ENCODE peak calls at places on chromosomes 7 and 10, in seven cellular contexts. F is PC-3, C is right atrium auricular region, R is colonic mucosa, G is AG04450, J is pancreas, V is upper lobe of right lung. K is an unnamed sample.

GRCh38 chr7:81625311-81625651 is 144.6 kb downstream of the HGF start:
- DNase-seq in F (no peak), J (no peak), R (no peak), G (no peak), V (no peak), C (no peak), K (no peak)

GRCh38 chr7:896346-897075 is 20.2 kb downstream of the GET4 start:
- DNase-seq in F (no peak), V (no peak), G (no peak), R (no peak), J (no peak), C (no peak), K (no peak)

GRCh38 chr7:12434012-12434642 is 30.5 kb upstream of the VWDE start:
- DNase-seq in G (no peak), J (no peak), R (no peak), V (no peak), C (no peak), F (peak), K (no peak)

GRCh38 chr7:145774777-145775176 is 341.8 kb upstream of the CNTNAP2 start:
- DNase-seq in G (no peak), J (no peak), F (no peak), C (no peak), R (no peak), V (no peak), K (no peak)

GRCh38 chr7:115043605-115044004 is 121.7 kb downstream of the MDFIC start:
- DNase-seq in G (no peak), C (no peak), R (no peak), J (no peak), V (no peak), F (no peak), K (no peak)

GRCh38 chr7:107210400-107210799 is 41.6 kb downstream of the HBP1 start:
- DNase-seq in C (no peak), G (no peak), V (no peak), R (no peak), F (no peak), J (no peak), K (no peak)

GRCh38 chr10:101941871-101942270 is 98.3 kb upstream of the KCNIP2 start:
- DNase-seq in R (no peak), J (no peak), G (no peak), V (no peak), C (no peak), F (peak), K (no peak)

GRCh38 chr10:70125918-70126590 is 6.6 kb downstream of the AIFM2 start:
- DNase-seq in F (no peak), V (no peak), C (no peak), R (no peak), J (no peak), G (no peak), K (no peak)

GRCh38 chr7:157113607-157114006 is 25.1 kb upstream of the UBE3C start:
- DNase-seq in J (no peak), C (no peak), F (no peak), V (no peak), G (no peak), R (no peak), K (peak)

GRCh38 chr10:84845628-84846261 is 517.4 kb downstream of the CCSER2 start:
- DNase-seq in V (no peak), G (no peak), J (peak), R (no peak), C (no peak), F (peak), K (peak)

GRCh38 chr10:71478966-71479365 is 82.2 kb downstream of the CDH23 start:
- DNase-seq in V (no peak), F (no peak), G (no peak), C (no peak), R (no peak), J (no peak), K (no peak)

GRCh38 chr7:139562972-139563565 is 39.6 kb downstream of the CLEC2L start:
- DNase-seq in F (no peak), J (no peak), G (no peak), C (no peak), R (no peak), V (peak), K (no peak)

GRCh38 chr10:79244068-79244442 is 103.2 kb upstream of the PPIF start:
- DNase-seq in R (no peak), V (peak), C (no peak), J (no peak), F (no peak), G (no peak), K (peak)

GRCh38 chr10:124946945-124947344 is 5.0 kb downstream of the ZRANB1 start:
- DNase-seq in R (no peak), V (no peak), C (no peak), J (no peak), F (no peak), G (no peak), K (peak)

GRCh38 chr7:74372511-74373111 is 81.1 kb upstream of the GTF2IRD1 start:
- DNase-seq in C (no peak), G (no peak), V (no peak), J (no peak), F (no peak), R (no peak), K (no peak)

GRCh38 chr10:47366056-47366631 is 17.9 kb downstream of the ZNF488 start:
- DNase-seq in F (no peak), V (peak), R (no peak), C (no peak), J (no peak), G (no peak), K (no peak)

GRCh38 chr7:16422100-16422430 is 727 bp upstream of the CRPPA start:
- DNase-seq in F (no peak), V (no peak), R (no peak), C (no peak), G (no peak), J (no peak), K (no peak)

GRCh38 chr7:31716355-31716754 is 29.3 kb downstream of the PPP1R17 start:
- DNase-seq in R (no peak), V (no peak), G (no peak), C (no peak), J (no peak), F (no peak), K (no peak)

GRCh38 chr7:11539853-11540252 is 292.1 kb downstream of the THSD7A start:
- DNase-seq in G (no peak), V (no peak), J (no peak), C (no peak), R (no peak), F (no peak), K (no peak)

GRCh38 chr7:86645174-86645566 is 1.5 kb downstream of the GRM3 start:
- DNase-seq in R (no peak), G (no peak), C (no peak), F (no peak), V (no peak), J (no peak), K (no peak)
- H3K4me3 ChIP-seq in R (no peak), G (no peak), C (peak), F (no peak), V (no peak), J (no peak), K (no peak)

GRCh38 chr7:130486114-130486962 is 5.5 kb upstream of the MEST start:
- DNase-seq in G (no peak), C (no peak), R (peak), J (peak), F (peak), V (peak), K (peak)
- TF ChIP-seq CTCF in G (peak), C (peak), R (peak), J (peak), F (peak), V (peak), K (peak)

DNA sequence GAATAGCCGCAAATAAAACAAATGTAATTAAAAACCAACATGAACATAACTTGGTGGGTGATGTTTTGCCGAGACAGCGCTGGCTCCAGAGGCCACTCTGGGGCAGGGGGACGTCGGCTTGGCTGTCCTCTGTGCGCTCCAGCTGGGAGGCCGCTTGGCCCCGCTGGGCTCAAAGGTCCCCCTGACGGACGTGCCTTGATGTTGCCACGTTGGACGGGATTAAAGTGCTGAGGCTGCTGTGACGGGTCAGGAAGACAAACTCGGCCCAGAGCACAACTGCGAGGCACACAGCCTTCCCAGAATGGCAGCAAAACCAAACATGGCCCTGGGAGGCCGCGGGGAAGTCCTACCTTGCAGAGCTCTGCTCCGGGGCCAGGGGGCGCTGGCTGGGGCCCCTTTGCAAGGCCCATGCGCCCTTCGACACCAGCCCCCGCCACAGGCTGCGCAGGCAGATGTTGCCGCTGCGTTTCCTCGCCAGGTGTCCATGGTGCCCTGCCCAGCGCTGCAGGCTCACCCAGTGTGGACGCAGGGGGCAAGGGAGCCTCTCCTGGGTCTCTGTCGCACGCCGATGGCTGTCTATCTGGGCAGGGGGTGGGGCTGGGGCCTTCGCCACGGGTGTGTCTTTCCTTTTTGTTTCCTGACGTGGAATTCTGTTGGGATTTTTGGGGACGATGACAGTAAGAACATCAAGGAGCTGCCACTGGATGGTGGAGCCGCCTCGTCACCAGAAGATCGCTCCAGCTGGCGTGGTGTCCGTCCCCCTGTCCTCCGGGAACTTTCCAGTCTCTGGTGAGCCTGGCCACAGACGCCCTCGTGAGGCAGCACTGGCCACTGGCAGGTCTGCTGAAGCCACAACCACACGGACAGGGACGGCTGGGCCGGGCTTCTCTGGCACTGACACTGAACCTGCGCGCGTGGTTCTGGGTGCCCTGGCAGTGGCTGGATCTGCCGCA is 99.6 kb upstream of the DIP2C start:
- DNase-seq in J (peak), R (peak), G (peak), V (peak), C (peak), F (peak), K (no peak)
- H3K4me3 ChIP-seq in J (no peak), R (peak), G (peak), V (peak), C (peak), F (peak), K (no peak)

GRCh38 chr7:126791306-126791705 is 461.4 kb downstream of the GRM8 start:
- DNase-seq in J (no peak), V (no peak), R (no peak), G (no peak), C (no peak), F (peak), K (no peak)

GRCh38 chr7:126792501-126792900 is 460.2 kb downstream of the GRM8 start:
- DNase-seq in R (no peak), J (no peak), V (no peak), G (no peak), F (no peak), C (no peak), K (no peak)

GRCh38 chr7:126790763-126791162 is 462.0 kb downstream of the GRM8 start:
- DNase-seq in F (no peak), V (no peak), G (no peak), R (no peak), J (no peak), C (no peak), K (no peak)
- TF ChIP-seq CTCF in F (peak), V (no peak), G (no peak), R (no peak), J (no peak), C (no peak), K (peak)

DNA sequence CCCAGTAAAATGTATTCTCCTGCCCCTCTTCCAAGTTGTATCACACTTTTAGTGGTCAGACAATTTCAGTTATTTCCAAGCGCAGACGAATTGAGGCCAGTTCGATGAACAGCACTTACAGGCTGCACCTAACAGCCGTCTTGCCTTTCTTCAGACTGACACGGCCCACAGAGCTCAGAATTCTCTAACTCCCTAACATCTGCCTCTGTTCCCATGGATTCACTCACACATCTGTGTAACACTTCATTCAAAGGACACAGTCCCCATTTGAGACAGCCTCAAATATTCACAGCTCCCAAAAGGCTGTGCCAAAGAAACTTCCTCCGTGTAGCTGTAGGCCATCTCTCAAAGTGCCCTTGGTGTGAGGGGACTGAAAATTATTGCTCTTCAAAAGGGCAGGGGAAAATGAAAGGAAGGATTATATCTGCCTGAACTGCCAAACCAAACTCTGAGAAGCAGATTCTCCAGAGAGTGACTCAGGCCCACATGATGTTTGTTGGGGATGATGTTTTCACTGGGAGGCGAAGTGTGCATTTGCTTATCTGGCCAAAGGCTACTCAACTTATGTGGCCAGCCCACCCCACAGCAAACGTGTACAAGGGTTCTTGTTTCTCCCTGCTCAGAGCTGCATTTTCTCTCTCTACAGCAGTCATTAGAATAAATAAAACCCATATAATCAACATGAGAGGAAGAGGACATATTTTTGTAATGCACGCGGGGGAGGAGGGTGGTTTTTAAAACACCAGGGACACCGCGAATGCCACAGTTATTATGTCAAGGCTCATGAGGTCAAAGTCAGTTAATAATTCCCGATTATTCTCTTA is 302.4 kb upstream of the NFE2L3 start:
- DNase-seq in J (no peak), R (no peak), G (peak), V (no peak), C (peak), F (peak), K (no peak)
- H3K4me3 ChIP-seq in J (no peak), R (no peak), G (peak), V (no peak), C (no peak), F (no peak), K (no peak)

GRCh38 chr10:28664369-28664740 is 13.0 kb upstream of the BAMBI start:
- DNase-seq in F (no peak), R (no peak), C (no peak), V (no peak), G (peak), J (no peak), K (no peak)

GRCh38 chr10:28661035-28661434 is 16.3 kb upstream of the BAMBI start:
- DNase-seq in R (no peak), G (peak), F (peak), C (no peak), V (no peak), J (no peak), K (no peak)

GRCh38 chr10:28668363-28669226 is 8.7 kb upstream of the BAMBI start:
- DNase-seq in C (no peak), R (peak), G (no peak), V (peak), F (no peak), J (peak), K (peak)

GRCh38 chr10:28666751-28667467 is 10.4 kb upstream of the BAMBI start:
- DNase-seq in C (no peak), R (no peak), V (no peak), F (peak), J (no peak), G (no peak), K (no peak)

GRCh38 chr10:28663576-28664368 is 13.5 kb upstream of the BAMBI start:
- DNase-seq in F (peak), J (peak), G (peak), R (peak), C (peak), V (peak), K (peak)
- TF ChIP-seq CTCF in F (peak), J (peak), G (peak), R (peak), C (peak), V (peak), K (peak)

K was measured in GM12865.